ENCODE peak calls at places on chromosome 18, in six cellular contexts. J is T follicular helper cell, C is HCEC 1CT, Z is DMS53, S is HTR-8/SVneo, O is MCF 10A. R is an unnamed sample.

GRCh38 chr18:4468515-4468914 is 13.4 kb upstream of the DLGAP1 start:
- DNase-seq in Z (no peak), S (no peak), C (no peak), J (no peak), O (no peak), R (no peak)

GRCh38 chr18:7855051-7855450 is 287.9 kb downstream of the PTPRM start:
- DNase-seq in Z (peak; percentile 84), J (no peak), O (no peak), C (no peak), S (no peak), R (no peak)

GRCh38 chr18:77071711-77072292 is 60.8 kb downstream of the MBP start:
- DNase-seq in J (peak; percentile 80), Z (peak; percentile 51), C (peak; percentile 97), S (peak; percentile 51), O (peak; percentile 88), R (no peak)

GRCh38 chr18:76528477-76529432 is 33.7 kb upstream of the ZNF516 start:
- DNase-seq in Z (peak; percentile 96), S (peak; percentile 9), O (peak; percentile 27), C (peak; percentile 66), J (no peak), R (peak; percentile 60)

GRCh38 chr18:68705119-68705518 is 9.8 kb downstream of the TMX3 start:
- DNase-seq in Z (no peak), C (no peak), S (no peak), J (no peak), O (no peak), R (no peak)

GRCh38 chr18:23515911-23516546 is 12.7 kb downstream of the RMC1 start:
- DNase-seq in J (peak; percentile 65), O (peak; percentile 79), Z (peak; percentile 85), C (peak; percentile 72), S (peak; percentile 63), R (peak; percentile 78)

GRCh38 chr18:45589559-45590041 is 25.7 kb upstream of the SLC14A2 start:
- DNase-seq in J (no peak), Z (no peak), S (peak; percentile 10), C (peak; percentile 78), O (peak; percentile 75), R (no peak)

GRCh38 chr18:10381951-10382350 is 72.5 kb upstream of the APCDD1 start:
- DNase-seq in C (peak; percentile 67), Z (peak; percentile 65), O (no peak), J (no peak), S (no peak), R (no peak)

GRCh38 chr18:48797841-48798255 is 152.9 kb downstream of the SMAD7 start:
- DNase-seq in J (no peak), C (no peak), Z (no peak), S (no peak), O (no peak), R (no peak)

GRCh38 chr18:28457784-28458183 is 280.9 kb upstream of the CDH2 start:
- DNase-seq in S (no peak), J (no peak), O (no peak), Z (peak; percentile 7), C (no peak), R (no peak)